ENCODE peak calls at places on chromosomes 13 and 19, in eight cellular contexts. M is stomach; A is dermis blood vessel endothelial cell; V is posterior cingulate gyrus; N is fibroblast of pulmonary artery; Q is head of caudate nucleus; I is GDM1; E is activated CD8-positive, alpha-beta memory T cell treated with anti-CD3 and anti-CD28 coated beads for 4 hours. S is an unnamed sample.

GRCh38 chr19:40581531-40581930 is 4.9 kb downstream of the SHKBP1 start:
- DNase-seq in M (no peak), N (no peak), A (no peak), V (no peak), E (no peak), Q (no peak), I (no peak), S (no peak)

GRCh38 chr13:65653548-65654078 is 1576.5 kb downstream of the PCDH9 start:
- DNase-seq in V (no peak), E (no peak), N (no peak), I (no peak), A (no peak), Q (no peak), M (no peak), S (no peak)

GRCh38 chr19:15432629-15433518 is 14.1 kb upstream of the AKAP8L start:
- DNase-seq in V (peak), I (peak), Q (peak), M (peak), N (peak), A (peak), E (peak), S (peak)

GRCh38 chr19:1811472-1811894 is 593 bp downstream of the ATP8B3 start:
- DNase-seq in M (peak), A (peak), I (no peak), N (peak), E (no peak), Q (no peak), V (no peak), S (peak)

GRCh38 chr13:79918620-79919019 is 422.3 kb downstream of the SPRY2 start:
- DNase-seq in A (no peak), N (no peak), M (no peak), E (no peak), Q (no peak), I (no peak), V (no peak), S (no peak)

GRCh38 chr19:17902701-17903100 is 30.1 kb upstream of the CCDC124 start:
- DNase-seq in A (no peak), N (peak), M (no peak), V (no peak), E (no peak), Q (no peak), I (no peak), S (no peak)

GRCh38 chr19:19543640-19544039 is 5.6 kb downstream of the CILP2 start:
- DNase-seq in A (no peak), N (no peak), Q (no peak), M (no peak), I (no peak), E (no peak), V (no peak), S (no peak)

GRCh38 chr13:93496985-93497673 is 270.5 kb downstream of the GPC6 start:
- DNase-seq in V (no peak), M (no peak), Q (no peak), A (no peak), E (no peak), N (no peak), I (no peak), S (no peak)

GRCh38 chr19:8678244-8678807 is 20.3 kb downstream of the ACTL9 start:
- DNase-seq in I (no peak), M (no peak), V (no peak), N (no peak), A (no peak), E (no peak), Q (no peak), S (no peak)

GRCh38 chr13:33446821-33447481 is 161.4 kb upstream of the STARD13 start:
- DNase-seq in E (no peak), N (no peak), M (peak), I (no peak), Q (no peak), A (no peak), V (no peak), S (no peak)

GRCh38 chr19:10884273-10884672 is 12.9 kb downstream of the CARM1 start:
- DNase-seq in Q (no peak), I (no peak), M (no peak), E (no peak), N (peak), V (no peak), A (no peak), S (no peak)

GRCh38 chr13:97855570-97855970 is 97.9 kb upstream of the IPO5 start:
- DNase-seq in E (no peak), N (peak), A (peak), Q (peak), V (no peak), M (no peak), I (peak), S (peak)

GRCh38 chr19:16160943-16161560 is 12.3 kb downstream of the CIB3 start:
- DNase-seq in M (no peak), N (peak), V (no peak), E (no peak), Q (no peak), I (no peak), A (peak), S (peak)

GRCh38 chr19:2476451-2477140 is 669 bp downstream of the GADD45B start:
- DNase-seq in N (peak), E (peak), M (peak), Q (peak), V (peak), I (no peak), A (peak), S (peak)

GRCh38 chr19:49684251-49684982 is 5.0 kb upstream of the ADM5 start:
- DNase-seq in Q (no peak), A (peak), M (no peak), V (no peak), E (no peak), N (no peak), I (no peak), S (peak)

GRCh38 chr19:58229255-58229639 is 533 bp downstream of the ZNF544 start:
- DNase-seq in I (no peak), M (no peak), E (no peak), A (peak), V (no peak), N (peak), Q (peak), S (peak)

S was measured in small intestine.